ENCODE peak calls at places on chromosome 1, in five cellular contexts. One of them, this sample, is unnamed.

GRCh38 chr1:165485716-165486115 is 40.8 kb upstream of the RXRG start:
- DNase-seq in C1 segment of cervical spinal cord: no peak
- DNase-seq in A549: no peak
- DNase-seq in AG08396: no peak
- DNase-seq in stimulated activated CD4-positive, alpha-beta T cell treated with anti-CD3 and anti-CD28 coated beads, Interleukin-12 subunit alpha, Interleukin-12 subunit beta, amount 100 ng/mL, for 4 hours: no peak
- DNase-seq in this sample: no peak

GRCh38 chr1:160834945-160835565 is 27.6 kb downstream of the CD244 start:
- DNase-seq in stimulated activated CD4-positive, alpha-beta T cell treated with anti-CD3 and anti-CD28 coated beads, Interleukin-12 subunit alpha, Interleukin-12 subunit beta, amount 100 ng/mL, for 4 hours: peak; percentile 18
- DNase-seq in A549: peak; percentile 68
- DNase-seq in AG08396: peak; percentile 17
- DNase-seq in C1 segment of cervical spinal cord: no peak
- DNase-seq in this sample: peak; percentile 15

GRCh38 chr1:23525558-23526174 is 5.4 kb downstream of the E2F2 start:
- DNase-seq in stimulated activated CD4-positive, alpha-beta T cell treated with anti-CD3 and anti-CD28 coated beads, Interleukin-12 subunit alpha, Interleukin-12 subunit beta, amount 100 ng/mL, for 4 hours: no peak
- DNase-seq in A549: no peak
- DNase-seq in AG08396: no peak
- DNase-seq in C1 segment of cervical spinal cord: no peak
- DNase-seq in this sample: no peak

GRCh38 chr1:248592655-248593054 is 4.8 kb downstream of the OR2T10 start:
- DNase-seq in AG08396: no peak
- DNase-seq in C1 segment of cervical spinal cord: no peak
- DNase-seq in A549: no peak
- DNase-seq in stimulated activated CD4-positive, alpha-beta T cell treated with anti-CD3 and anti-CD28 coated beads, Interleukin-12 subunit alpha, Interleukin-12 subunit beta, amount 100 ng/mL, for 4 hours: no peak
- DNase-seq in this sample: no peak

GRCh38 chr1:116990612-116991151 is 10.9 kb upstream of the CD101 start:
- DNase-seq in C1 segment of cervical spinal cord: no peak
- DNase-seq in A549: no peak
- DNase-seq in stimulated activated CD4-positive, alpha-beta T cell treated with anti-CD3 and anti-CD28 coated beads, Interleukin-12 subunit alpha, Interleukin-12 subunit beta, amount 100 ng/mL, for 4 hours: no peak
- DNase-seq in AG08396: peak; percentile 73
- DNase-seq in this sample: peak; percentile 6

GRCh38 chr1:164735315-164736052 is 176.5 kb downstream of the PBX1 start:
- DNase-seq in AG08396: no peak
- DNase-seq in A549: peak; percentile 70
- DNase-seq in stimulated activated CD4-positive, alpha-beta T cell treated with anti-CD3 and anti-CD28 coated beads, Interleukin-12 subunit alpha, Interleukin-12 subunit beta, amount 100 ng/mL, for 4 hours: no peak
- DNase-seq in C1 segment of cervical spinal cord: peak; percentile 46
- DNase-seq in this sample: no peak

GRCh38 chr1:118154220-118154619 is 30.8 kb downstream of the SPAG17 start:
- DNase-seq in AG08396: no peak
- DNase-seq in C1 segment of cervical spinal cord: no peak
- DNase-seq in A549: peak; percentile 1
- DNase-seq in stimulated activated CD4-positive, alpha-beta T cell treated with anti-CD3 and anti-CD28 coated beads, Interleukin-12 subunit alpha, Interleukin-12 subunit beta, amount 100 ng/mL, for 4 hours: no peak
- DNase-seq in this sample: no peak

GRCh38 chr1:35660581-35661473 is 19.5 kb upstream of the PSMB2 start:
- DNase-seq in A549: peak; percentile 20
- DNase-seq in C1 segment of cervical spinal cord: no peak
- DNase-seq in AG08396: peak; percentile 28
- DNase-seq in stimulated activated CD4-positive, alpha-beta T cell treated with anti-CD3 and anti-CD28 coated beads, Interleukin-12 subunit alpha, Interleukin-12 subunit beta, amount 100 ng/mL, for 4 hours: no peak
- DNase-seq in this sample: peak; percentile 12

GRCh38 chr1:24567792-24568388 is 12.0 kb downstream of the NCMAP start:
- DNase-seq in AG08396: no peak
- DNase-seq in stimulated activated CD4-positive, alpha-beta T cell treated with anti-CD3 and anti-CD28 coated beads, Interleukin-12 subunit alpha, Interleukin-12 subunit beta, amount 100 ng/mL, for 4 hours: no peak
- DNase-seq in C1 segment of cervical spinal cord: no peak
- DNase-seq in A549: peak; percentile 73
- DNase-seq in this sample: no peak

GRCh38 chr1:57770772-57771171 is 346.9 kb upstream of the DAB1 start:
- DNase-seq in AG08396: no peak
- DNase-seq in C1 segment of cervical spinal cord: no peak
- DNase-seq in A549: peak; percentile 10
- DNase-seq in stimulated activated CD4-positive, alpha-beta T cell treated with anti-CD3 and anti-CD28 coated beads, Interleukin-12 subunit alpha, Interleukin-12 subunit beta, amount 100 ng/mL, for 4 hours: no peak
- DNase-seq in this sample: no peak

GRCh38 chr1:180503274-180503862 is 991 bp upstream of the ACBD6 start:
- DNase-seq in A549: peak; percentile 38
- DNase-seq in C1 segment of cervical spinal cord: no peak
- DNase-seq in AG08396: peak; percentile 28
- DNase-seq in stimulated activated CD4-positive, alpha-beta T cell treated with anti-CD3 and anti-CD28 coated beads, Interleukin-12 subunit alpha, Interleukin-12 subunit beta, amount 100 ng/mL, for 4 hours: no peak
- DNase-seq in this sample: no peak

This sample was measured in hepatic stellate cell.